ENCODE peak calls at places on chromosomes 4 and X, in four cellular contexts. F is activated naive CD4-positive, alpha-beta T cell; I is CD8-positive, alpha-beta memory T cell; Z is glomerular endothelial cell. Y is an unnamed sample.

GRCh38 chr4:69025191-69025998 is 70.9 kb upstream of the UGT2B7 start:
- DNase-seq in F (no peak), I (no peak), Z (no peak), Y (no peak)

GRCh38 chr4:3270141-3270611 is 21.2 kb downstream of the MSANTD1 start:
- DNase-seq in F (no peak), I (no peak), Z (no peak), Y (no peak)

GRCh38 chrX:38214551-38214950 is 6.1 kb downstream of the SRPX start:
- DNase-seq in F (no peak), I (no peak), Z (no peak), Y (no peak)

GRCh38 chrX:39966186-39966585 is 131.6 kb downstream of the BCOR start:
- DNase-seq in F (no peak), I (no peak), Z (no peak), Y (no peak)

GRCh38 chr4:125187621-125188176 is 127.1 kb upstream of the FAT4 start:
- DNase-seq in F (no peak), I (no peak), Z (no peak), Y (peak; percentile 16)

GRCh38 chr4:617644-618330 is 7.6 kb upstream of the PDE6B start:
- DNase-seq in F (no peak), I (no peak), Z (no peak), Y (no peak)

GRCh38 chrX:13598877-13599276 is 29.5 kb downstream of the EGFL6 start:
- DNase-seq in F (no peak), I (no peak), Z (no peak), Y (no peak)

GRCh38 chr4:9880411-9881197 is 99.2 kb downstream of the DRD5 start:
- DNase-seq in F (no peak), I (no peak), Z (no peak), Y (no peak)

GRCh38 chrX:116277391-116277790 is 106.8 kb downstream of the AGTR2 start:
- DNase-seq in F (no peak), I (no peak), Z (no peak), Y (no peak)

GRCh38 chrX:25016361-25016671 is 551 bp upstream of the ARX start:
- DNase-seq in F (no peak), I (no peak), Z (no peak), Y (no peak)

GRCh38 chr4:1170805-1171305 is 1.5 kb downstream of the SPON2 start:
- DNase-seq in F (no peak), I (no peak), Z (no peak), Y (no peak)

GRCh38 chr4:113646456-113646809 is 115.1 kb downstream of the CAMK2D start:
- DNase-seq in F (no peak), I (no peak), Z (no peak), Y (no peak)

GRCh38 chrX:13764765-13765164 is 30.2 kb downstream of the OFD1 start:
- DNase-seq in F (no peak), I (no peak), Z (no peak), Y (no peak)